ENCODE peak calls at places on chromosomes 13 and 19, in ten cellular contexts. U is astrocyte of the spinal cord; W is GM13977; J is cardiac muscle cell; H is breast epithelium; Z is hypothalamus; B is MCF 10A; Q is hepatic stellate cell; I is stimulated activated CD8-positive, alpha-beta memory T cell treated with anti-CD3 and anti-CD28 coated beads, Interleukin-2, amount 100 ng/mL, for 48 hours; O is NCI-H187 treated with DMSO at 0.1 percent for 48 hours. A is an unnamed sample.

GRCh38 chr19:15265849-15266248 is 33.6 kb upstream of the EPHX3 start:
- DNase-seq in U (peak; percentile 99), W (no peak), J (peak; percentile 99), H (peak; percentile 81), Z (peak; percentile 66), B (peak; percentile 97), Q (peak; percentile 95), I (no peak), O (no peak), A (peak; percentile 62)

GRCh38 chr13:50441141-50441540 is 402.4 kb downstream of the DLEU7 start:
- DNase-seq in U (no peak), W (no peak), J (no peak), H (no peak), Z (no peak), B (no peak), Q (no peak), I (no peak), O (no peak), A (no peak)

GRCh38 chr19:30911491-30911890 is 437.7 kb downstream of the TSHZ3 start:
- DNase-seq in U (no peak), W (no peak), J (no peak), H (no peak), Z (no peak), B (no peak), Q (no peak), I (no peak), O (no peak), A (no peak)

GRCh38 chr13:60654405-60654804 is 257.4 kb downstream of the TDRD3 start:
- DNase-seq in U (peak; percentile 43), W (no peak), J (peak; percentile 36), H (no peak), Z (no peak), B (peak; percentile 65), Q (no peak), I (no peak), O (no peak), A (peak; percentile 14)

GRCh38 chr13:38819053-38819452 is 132.2 kb downstream of the FREM2 start:
- DNase-seq in U (peak; percentile 83), W (no peak), J (peak; percentile 36), H (no peak), Z (no peak), B (peak; percentile 7), Q (no peak), I (no peak), O (no peak), A (no peak)

GRCh38 chr13:108369412-108369811 is 99.9 kb downstream of the TNFSF13B start:
- DNase-seq in U (no peak), W (no peak), J (no peak), H (no peak), Z (no peak), B (no peak), Q (no peak), I (no peak), O (no peak), A (no peak)

GRCh38 chr19:16368385-16369305 is 44.0 kb downstream of the KLF2 start:
- DNase-seq in U (no peak), W (no peak), J (no peak), H (no peak), Z (no peak), B (no peak), Q (no peak), I (no peak), O (no peak), A (no peak)

GRCh38 chr13:42354246-42355117 is 82.5 kb downstream of the AKAP11 start:
- DNase-seq in U (peak; percentile 97), W (peak; percentile 24), J (peak; percentile 76), H (no peak), Z (no peak), B (no peak), Q (no peak), I (peak; percentile 44), O (no peak), A (no peak)

GRCh38 chr13:40586886-40587285 is 79.6 kb downstream of the FOXO1 start:
- DNase-seq in U (no peak), W (no peak), J (peak; percentile 30), H (no peak), Z (no peak), B (no peak), Q (no peak), I (no peak), O (no peak), A (no peak)

GRCh38 chr13:99686157-99686572 is 184.9 kb downstream of the TM9SF2 start:
- DNase-seq in U (peak; percentile 67), W (no peak), J (peak; percentile 14), H (no peak), Z (no peak), B (no peak), Q (peak; percentile 14), I (no peak), O (no peak), A (no peak)

GRCh38 chr13:46982856-46983582 is 86.2 kb upstream of the HTR2A start:
- DNase-seq in U (no peak), W (peak; percentile 48), J (no peak), H (no peak), Z (no peak), B (no peak), Q (no peak), I (no peak), O (no peak), A (no peak)

GRCh38 chr19:30024091-30024490 is 82.1 kb downstream of the URI1 start:
- DNase-seq in U (no peak), W (no peak), J (no peak), H (no peak), Z (no peak), B (no peak), Q (no peak), I (no peak), O (no peak), A (no peak)

GRCh38 chr19:28208745-28209144 is 1004.2 kb downstream of the UQCRFS1 start:
- DNase-seq in U (no peak), W (no peak), J (no peak), H (no peak), Z (no peak), B (no peak), Q (no peak), I (no peak), O (no peak), A (no peak)

GRCh38 chr19:34041922-34042521 is 130.3 kb upstream of the LSM14A start:
- DNase-seq in U (peak; percentile 5), W (peak; percentile 66), J (peak; percentile 64), H (peak; percentile 57), Z (peak; percentile 21), B (peak; percentile 68), Q (peak; percentile 41), I (peak; percentile 73), O (no peak), A (no peak)

GRCh38 chr19:46608581-46609345 is 7.6 kb downstream of the CALM3 start:
- DNase-seq in U (no peak), W (peak; percentile 6), J (no peak), H (no peak), Z (no peak), B (no peak), Q (peak; percentile 4), I (no peak), O (no peak), A (no peak)

GRCh38 chr13:33259296-33259695 is 26.3 kb downstream of the STARD13 start:
- DNase-seq in U (no peak), W (no peak), J (no peak), H (no peak), Z (no peak), B (no peak), Q (no peak), I (no peak), O (no peak), A (no peak)

GRCh38 chr13:93786846-93787245 is 560.2 kb downstream of the GPC6 start:
- DNase-seq in U (no peak), W (no peak), J (peak; percentile 25), H (no peak), Z (no peak), B (no peak), Q (no peak), I (no peak), O (no peak), A (no peak)

GRCh38 chr13:47869780-47870179 is 131.3 kb downstream of the SUCLA2 start:
- DNase-seq in U (no peak), W (no peak), J (no peak), H (no peak), Z (no peak), B (no peak), Q (no peak), I (no peak), O (no peak), A (no peak)

GRCh38 chr19:17757125-17757524 is 5.8 kb downstream of the FCHO1 start:
- DNase-seq in U (peak; percentile 42), W (no peak), J (peak; percentile 73), H (peak; percentile 75), Z (peak; percentile 63), B (peak; percentile 80), Q (no peak), I (no peak), O (no peak), A (peak; percentile 73)

GRCh38 chr19:1259206-1259872 is 9.8 kb upstream of the CIRBP start:
- DNase-seq in U (peak; percentile 58), W (peak; percentile 75), J (peak; percentile 68), H (no peak), Z (no peak), B (peak; percentile 74), Q (peak; percentile 60), I (peak; percentile 72), O (no peak), A (no peak)

GRCh38 chr13:113978741-113979481 is 5.0 kb upstream of the C13orf46 start:
- DNase-seq in U (no peak), W (no peak), J (no peak), H (no peak), Z (no peak), B (no peak), Q (no peak), I (no peak), O (no peak), A (no peak)

GRCh38 chr13:111531505-111531904 is 211.1 kb downstream of the TEX29 start:
- DNase-seq in U (no peak), W (no peak), J (peak; percentile 2), H (no peak), Z (no peak), B (peak; percentile 1), Q (no peak), I (no peak), O (peak; percentile 70), A (no peak)

GRCh38 chr13:44302233-44302632 is 71.4 kb upstream of the SERP2 start:
- DNase-seq in U (no peak), W (no peak), J (peak; percentile 48), H (no peak), Z (no peak), B (peak; percentile 91), Q (no peak), I (no peak), O (no peak), A (no peak)

GRCh38 chr13:113205428-113205931 is 3.0 kb downstream of the PCID2 start:
- DNase-seq in U (peak; percentile 56), W (no peak), J (peak; percentile 48), H (no peak), Z (no peak), B (peak; percentile 15), Q (no peak), I (no peak), O (no peak), A (no peak)

GRCh38 chr19:44476559-44477408 is 23.5 kb downstream of the ZNF180 start:
- DNase-seq in U (peak; percentile 33), W (no peak), J (peak; percentile 17), H (no peak), Z (no peak), B (peak; percentile 31), Q (no peak), I (no peak), O (no peak), A (no peak)

GRCh38 chr19:1067341-1068103 is 555 bp downstream of the ARHGAP45 start:
- DNase-seq in U (no peak), W (peak; percentile 55), J (no peak), H (no peak), Z (no peak), B (no peak), Q (no peak), I (no peak), O (no peak), A (no peak)

GRCh38 chr13:94153586-94153985 is 325.9 kb downstream of the DCT start:
- DNase-seq in U (no peak), W (no peak), J (no peak), H (no peak), Z (no peak), B (no peak), Q (no peak), I (no peak), O (no peak), A (no peak)

GRCh38 chr19:23996549-23996948 is 81.9 kb downstream of the ZNF726 start:
- DNase-seq in U (no peak), W (no peak), J (no peak), H (no peak), Z (no peak), B (peak; percentile 12), Q (peak; percentile 17), I (no peak), O (no peak), A (no peak)